ENCODE peak calls at places on chromosomes 12 and 14, in nine cellular contexts. R, O, A, G, M, C, S, I and L are unnamed samples.

GRCh38 chr12:75974323-75975273 is 57.0 kb downstream of the PHLDA1 start:
- DNase-seq in A (no peak), S (no peak), I (no peak), O (no peak), R (no peak), G (no peak), M (peak; percentile 64), C (no peak), L (no peak)

GRCh38 chr12:116556964-116557706 is 2.0 kb upstream of the MAP1LC3B2 start:
- DNase-seq in A (no peak), S (no peak), R (no peak), M (no peak), G (no peak), O (peak; percentile 29), I (no peak), C (no peak), L (no peak)

GRCh38 chr12:1797011-1797901 is 23.1 kb upstream of the LRTM2 start:
- DNase-seq in C (peak; percentile 87), G (peak; percentile 73), I (peak; percentile 78), A (no peak), O (no peak), M (no peak), R (peak; percentile 33), S (peak; percentile 60), L (peak; percentile 83)

GRCh38 chr12:49428652-49429549 is 61.6 kb downstream of the SPATS2 start:
- DNase-seq in S (no peak), O (peak; percentile 59), A (no peak), M (no peak), R (no peak), C (no peak), G (no peak), I (no peak), L (no peak)

GRCh38 chr14:102086972-102087761 is at the start of gene HSP90AA1:
- DNase-seq in R (peak; percentile 99), S (peak; percentile 91), A (peak; percentile 96), O (peak; percentile 63), M (peak; percentile 98), C (peak; percentile 96), I (peak; percentile 94), G (peak; percentile 96), L (peak; percentile 97)

GRCh38 chr14:26995301-26995700 is 397.5 kb upstream of the NOVA1 start:
- DNase-seq in S (no peak), C (no peak), O (no peak), A (no peak), R (no peak), I (no peak), G (no peak), M (no peak), L (no peak)

GRCh38 chr12:19171731-19172130 is 42.2 kb downstream of the PLEKHA5 start:
- DNase-seq in I (no peak), M (no peak), S (no peak), R (no peak), A (no peak), O (no peak), G (no peak), C (no peak), L (no peak)

GRCh38 chr14:38257500-38257899 is 1.6 kb upstream of the CLEC14A start:
- DNase-seq in M (no peak), O (no peak), S (no peak), I (no peak), G (no peak), C (no peak), R (no peak), A (no peak), L (no peak)

GRCh38 chr14:66910306-66910705 is 278.9 kb upstream of the GARIN2 start:
- DNase-seq in O (no peak), M (no peak), C (no peak), A (no peak), R (no peak), G (no peak), S (no peak), I (no peak), L (no peak)

GRCh38 chr14:105197274-105197673 is 16.2 kb upstream of the NUDT14 start:
- DNase-seq in G (no peak), O (no peak), S (no peak), C (no peak), R (no peak), M (peak; percentile 73), I (no peak), A (no peak), L (no peak)

GRCh38 chr12:11805680-11806079 is 156.2 kb downstream of the ETV6 start:
- DNase-seq in G (peak; percentile 46), M (no peak), A (no peak), R (no peak), S (peak; percentile 25), C (no peak), O (no peak), I (no peak), L (no peak)

GRCh38 chr12:42180990-42181611 is 36.4 kb upstream of the GXYLT1 start:
- DNase-seq in A (no peak), M (no peak), R (no peak), I (no peak), G (no peak), O (no peak), C (no peak), S (no peak), L (no peak)

GRCh38 chr12:49129332-49130150 is 1.7 kb downstream of the TUBA1B start:
- DNase-seq in M (no peak), A (no peak), S (no peak), C (peak; percentile 51), R (no peak), O (no peak), G (no peak), I (no peak), L (no peak)

GRCh38 chr12:93778306-93778705 is 101.1 kb downstream of the CRADD start:
- DNase-seq in G (no peak), R (no peak), I (no peak), O (no peak), A (no peak), C (no peak), S (no peak), M (no peak), L (no peak)

GRCh38 chr12:12408265-12408690 is 51.4 kb downstream of the BORCS5 start:
- DNase-seq in A (no peak), O (no peak), G (no peak), S (no peak), C (no peak), R (no peak), I (no peak), M (no peak), L (no peak)

GRCh38 chr14:96792003-96792402 is 5.2 kb upstream of the VRK1 start:
- DNase-seq in O (no peak), S (no peak), M (no peak), I (no peak), G (no peak), R (no peak), A (no peak), C (no peak), L (no peak)

GRCh38 chr12:131927110-131928079 is 1.7 kb upstream of the PUS1 start:
- DNase-seq in C (no peak), O (no peak), I (no peak), M (no peak), A (no peak), R (peak; percentile 16), S (no peak), G (no peak), L (no peak)
- H3K4me3 ChIP-seq in C (no peak overlapping the region), O (no peak overlapping the region), I (no peak overlapping the region), M (no peak overlapping the region), A (no peak overlapping the region), R (no peak overlapping the region), S (no peak overlapping the region), G (no peak overlapping the region), L (no peak overlapping the region)

DNA sequence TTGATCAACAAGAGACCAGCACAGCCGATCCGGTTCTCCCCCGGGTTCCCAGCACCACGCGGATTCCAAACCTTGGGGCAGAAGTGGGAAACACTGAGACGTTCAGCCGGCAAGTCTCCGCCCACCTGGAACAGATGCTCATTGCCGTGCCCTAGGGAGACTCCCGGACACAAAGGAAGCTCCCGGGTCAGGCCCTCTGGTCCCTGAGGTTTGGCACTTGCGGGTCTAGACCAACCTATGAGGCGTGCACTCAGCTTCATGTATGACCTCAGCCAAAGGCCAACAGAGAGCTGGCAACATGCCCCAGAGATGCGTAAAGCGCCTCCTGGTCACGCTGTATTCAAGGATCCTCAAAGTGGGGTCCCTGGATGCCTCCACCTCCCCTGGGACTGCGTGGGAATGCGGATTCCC is 2.5 kb downstream of the RIMBP2 start:
- DNase-seq in S (no peak), G (no peak), R (peak; percentile 51), A (no peak), C (no peak), M (no peak), O (no peak), I (no peak), L (peak; percentile 37)
- H3K4me3 ChIP-seq in S (no peak overlapping the region), G (no peak overlapping the region), R (no peak overlapping the region), A (no peak overlapping the region), C (no peak overlapping the region), M (peak overlapping the region; percentile 71), O (no peak overlapping the region), I (no peak overlapping the region), L (no peak overlapping the region)

DNA sequence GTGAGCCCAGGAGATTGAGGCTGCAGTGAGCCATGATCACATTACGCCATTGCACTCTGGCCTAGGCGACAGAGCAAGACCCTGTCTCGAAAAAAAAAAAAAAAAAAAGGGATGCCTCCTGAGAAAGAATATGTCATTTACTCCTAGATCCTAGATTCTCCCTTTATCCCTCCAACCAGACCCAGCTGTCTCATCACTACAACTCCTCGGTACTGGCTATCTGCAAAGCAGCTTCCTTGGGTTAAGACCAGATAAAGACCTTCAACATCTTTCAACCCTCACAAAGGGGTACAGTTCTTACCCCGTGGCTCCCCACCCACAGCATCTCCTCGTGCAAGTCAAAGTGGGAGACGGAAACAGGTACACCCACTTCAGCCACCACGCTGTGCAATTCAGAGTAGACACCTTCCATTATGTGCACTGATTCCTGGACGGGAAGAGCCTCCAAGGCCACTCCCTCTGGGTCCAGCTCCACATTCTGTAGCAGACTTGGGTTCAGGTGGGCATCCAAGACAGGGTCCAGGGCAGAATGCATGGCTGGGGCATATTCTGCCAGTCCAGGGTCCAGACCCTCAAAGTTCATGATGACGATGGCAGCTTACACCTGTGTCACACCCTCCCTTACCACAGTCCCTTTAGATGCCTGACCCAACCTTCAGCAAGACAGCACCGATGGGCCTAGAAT is 1.1 kb downstream of the PAN2 start:
- DNase-seq in I (no peak), R (no peak), O (no peak), S (no peak), A (no peak), G (no peak), C (no peak), M (no peak), L (peak; percentile 45)
- H3K4me3 ChIP-seq in I (peak overlapping the region; percentile 45), R (peak overlapping the region; percentile 73), O (peak overlapping the region; percentile 50), S (no peak overlapping the region), A (peak overlapping the region; percentile 54), G (peak overlapping the region; percentile 62), C (no peak overlapping the region), M (peak overlapping the region; percentile 69), L (peak overlapping the region; percentile 66)

GRCh38 chr12:47988073-47989022 is 15.9 kb downstream of the COL2A1 start:
- DNase-seq in A (no peak), C (no peak), I (no peak), G (no peak), S (no peak), O (no peak), R (no peak), M (peak; percentile 93), L (no peak)
- H3K4me3 ChIP-seq in A (no peak overlapping the region), C (no peak overlapping the region), I (no peak overlapping the region), G (no peak overlapping the region), S (no peak overlapping the region), O (no peak overlapping the region), R (no peak overlapping the region), M (peak overlapping the region; percentile 26), L (no peak overlapping the region)